ENCODE peak calls at places on chromosome 19, in nine cellular contexts. W, E, Q, T, O, N, Y, S and G are unnamed samples.

GRCh38 chr19:56304243-56304642 is 10.4 kb downstream of the ZSCAN5A start:
- DNase-seq in W (no peak), E (no peak), Q (no peak), T (no peak), O (no peak), N (no peak), Y (no peak), S (no peak), G (no peak)

GRCh38 chr19:4266253-4267000 is 12.6 kb upstream of the SHD start:
- DNase-seq in W (no peak), E (no peak), Q (no peak), T (no peak), O (no peak), N (no peak), Y (no peak), S (no peak), G (no peak)

GRCh38 chr19:56321981-56322558 is 7.4 kb upstream of the ZSCAN5A start:
- DNase-seq in W (no peak), E (no peak), Q (no peak), T (no peak), O (no peak), N (no peak), Y (no peak), S (no peak), G (no peak)

GRCh38 chr19:1455336-1456120 is 5.6 kb downstream of the APC2 start:
- DNase-seq in W (no peak), E (no peak), Q (no peak), T (peak), O (peak), N (peak), Y (no peak), S (peak), G (peak)

GRCh38 chr19:3375221-3376088 is 9.1 kb downstream of the NFIC start:
- DNase-seq in W (no peak), E (no peak), Q (peak), T (peak), O (no peak), N (no peak), Y (peak), S (peak), G (no peak)

GRCh38 chr19:34135401-34135800 is 36.9 kb upstream of the LSM14A start:
- DNase-seq in W (no peak), E (no peak), Q (no peak), T (no peak), O (no peak), N (no peak), Y (no peak), S (no peak), G (no peak)

GRCh38 chr19:5935473-5936307 is 21.6 kb downstream of the CAPS start:
- DNase-seq in W (no peak), E (no peak), Q (no peak), T (no peak), O (no peak), N (no peak), Y (no peak), S (peak), G (no peak)

GRCh38 chr19:35995655-35995993 is 636 bp downstream of the SDHAF1 start:
- DNase-seq in W (no peak), E (no peak), Q (peak), T (peak), O (peak), N (peak), Y (peak), S (peak), G (peak)

GRCh38 chr19:49758292-49758691 is 4.8 kb downstream of the TSKS start:
- DNase-seq in W (no peak), E (no peak), Q (no peak), T (peak), O (peak), N (no peak), Y (no peak), S (no peak), G (no peak)

GRCh38 chr19:43406297-43406696 is 8.4 kb upstream of the TEX101 start:
- DNase-seq in W (no peak), E (no peak), Q (no peak), T (no peak), O (no peak), N (no peak), Y (no peak), S (no peak), G (no peak)

GRCh38 chr19:14272623-14273022 is 66.7 kb upstream of the ADGRL1 start:
- DNase-seq in W (no peak), E (no peak), Q (no peak), T (no peak), O (no peak), N (no peak), Y (no peak), S (no peak), G (no peak)

GRCh38 chr19:35484637-35485036 is 5.6 kb downstream of the KRTDAP start:
- DNase-seq in W (no peak), E (no peak), Q (no peak), T (no peak), O (no peak), N (peak), Y (no peak), S (no peak), G (peak)

GRCh38 chr19:33394723-33395560 is 21.4 kb downstream of the CEBPG start:
- DNase-seq in W (no peak), E (no peak), Q (peak), T (peak), O (no peak), N (no peak), Y (no peak), S (peak), G (no peak)

GRCh38 chr19:3358919-3359849 is 7.2 kb upstream of the NFIC start:
- DNase-seq in W (no peak), E (no peak), Q (peak), T (peak), O (peak), N (peak), Y (peak), S (peak), G (peak)

GRCh38 chr19:39765091-39766076 is 13.3 kb upstream of the LEUTX start:
- DNase-seq in W (no peak), E (peak), Q (no peak), T (peak), O (peak), N (peak), Y (peak), S (peak), G (peak)

GRCh38 chr19:49567722-49568454 is 12.5 kb downstream of the NOSIP start:
- DNase-seq in W (no peak), E (no peak), Q (no peak), T (peak), O (peak), N (peak), Y (no peak), S (no peak), G (peak)

GRCh38 chr19:13401388-13401787 is 104.9 kb downstream of the CACNA1A start:
- DNase-seq in W (no peak), E (no peak), Q (no peak), T (peak), O (peak), N (peak), Y (no peak), S (no peak), G (peak)

GRCh38 chr19:23328211-23328610 is 67.1 kb downstream of the ZNF91 start:
- DNase-seq in W (no peak), E (no peak), Q (no peak), T (no peak), O (no peak), N (no peak), Y (no peak), S (no peak), G (no peak)

GRCh38 chr19:3555653-3556422 is 1.5 kb downstream of the MFSD12 start:
- DNase-seq in W (no peak), E (no peak), Q (no peak), T (no peak), O (no peak), N (no peak), Y (no peak), S (peak), G (no peak)

GRCh38 chr19:56294557-56294956 is 20.1 kb downstream of the ZSCAN5A start:
- DNase-seq in W (no peak), E (no peak), Q (no peak), T (no peak), O (peak), N (no peak), Y (no peak), S (no peak), G (no peak)

GRCh38 chr19:18650468-18651001 is 13.7 kb downstream of the KLHL26 start:
- DNase-seq in W (no peak), E (no peak), Q (peak), T (peak), O (no peak), N (no peak), Y (peak), S (no peak), G (no peak)

GRCh38 chr19:5498817-5499535 is 43.8 kb downstream of the ZNRF4 start:
- DNase-seq in W (no peak), E (no peak), Q (no peak), T (no peak), O (no peak), N (no peak), Y (no peak), S (no peak), G (no peak)

GRCh38 chr19:48629599-48630288 is 7.4 kb downstream of the DBP start:
- DNase-seq in W (peak), E (no peak), Q (peak), T (peak), O (no peak), N (peak), Y (no peak), S (peak), G (peak)

GRCh38 chr19:52269338-52270261 is at the start of gene ZNF766:
- DNase-seq in W (peak), E (peak), Q (peak), T (peak), O (peak), N (peak), Y (peak), S (peak), G (peak)

GRCh38 chr19:44988896-44989563 is 12.2 kb upstream of the RELB start:
- DNase-seq in W (no peak), E (no peak), Q (peak), T (peak), O (peak), N (peak), Y (peak), S (peak), G (peak)

GRCh38 chr19:18848860-18849661 is 17.3 kb downstream of the UPF1 start:
- DNase-seq in W (no peak), E (no peak), Q (peak), T (peak), O (no peak), N (peak), Y (peak), S (peak), G (no peak)

GRCh38 chr19:17394891-17395415 is 957 bp upstream of the CCDC194 start:
- DNase-seq in W (no peak), E (no peak), Q (peak), T (peak), O (peak), N (peak), Y (peak), S (peak), G (peak)

GRCh38 chr19:1942078-1942933 is 1.3 kb downstream of the CSNK1G2 start:
- DNase-seq in W (peak), E (peak), Q (peak), T (peak), O (peak), N (peak), Y (peak), S (peak), G (peak)

GRCh38 chr19:56144816-56145215 is 3.7 kb downstream of the ZNF444 start:
- DNase-seq in W (no peak), E (no peak), Q (no peak), T (no peak), O (no peak), N (no peak), Y (no peak), S (no peak), G (no peak)

GRCh38 chr19:57171551-57172081 is 4.3 kb upstream of the DUXA start:
- DNase-seq in W (no peak), E (no peak), Q (peak), T (peak), O (peak), N (no peak), Y (peak), S (peak), G (peak)

DNA sequence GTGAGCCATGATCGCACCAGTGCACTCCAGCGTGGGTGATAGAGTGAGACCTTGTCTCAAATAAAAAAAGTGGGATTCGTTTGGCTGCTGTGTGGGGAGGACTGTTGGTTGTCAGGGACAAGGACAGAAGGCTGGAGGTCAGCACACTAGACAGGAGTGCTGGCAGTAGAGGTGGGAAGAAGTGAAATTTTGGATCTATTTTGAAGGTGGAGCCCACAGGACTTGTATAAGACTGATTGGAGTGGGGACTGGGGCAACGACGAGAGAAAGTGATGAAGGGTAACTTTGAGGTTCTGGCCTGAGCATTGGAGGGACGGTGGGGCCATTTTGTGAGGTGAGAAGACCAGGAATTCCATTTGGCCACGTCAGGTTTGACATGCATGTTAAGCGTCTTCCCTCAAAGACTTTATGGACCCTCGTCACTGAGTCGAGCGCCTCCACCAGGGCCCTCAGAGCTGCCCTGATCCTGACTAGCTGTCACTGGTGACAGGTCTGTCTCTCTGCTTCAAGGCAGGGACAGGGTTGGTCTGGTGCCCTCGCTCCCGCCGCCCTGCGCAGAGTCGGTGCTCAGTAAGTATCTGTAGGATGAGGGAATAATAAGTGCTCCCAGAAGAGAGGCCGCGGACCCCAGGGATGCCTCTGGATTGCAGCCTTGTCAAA is 673 bp downstream of the CTU1 start:
- DNase-seq in W (no peak), E (no peak), Q (no peak), T (peak), O (peak), N (peak), Y (no peak), S (no peak), G (peak)
- TF ChIP-seq CTCF in W (no peak), E (peak), Q (no peak), T (no peak), O (peak), N (peak), Y (no peak), S (peak), G (no peak)

GRCh38 chr19:53892981-53893325 is 11.0 kb downstream of the PRKCG start:
- DNase-seq in W (no peak), E (no peak), Q (no peak), T (no peak), O (no peak), N (no peak), Y (no peak), S (peak), G (no peak)
- TF ChIP-seq CTCF in W (no peak), E (no peak), Q (no peak), T (no peak), O (no peak), N (no peak), Y (no peak), S (no peak), G (no peak)

GRCh38 chr19:42214810-42215209 is 2.7 kb downstream of the DEDD2 start:
- DNase-seq in W (no peak), E (no peak), Q (no peak), T (no peak), O (no peak), N (no peak), Y (no peak), S (no peak), G (no peak)

GRCh38 chr19:42216653-42217521 is 590 bp downstream of the DEDD2 start:
- DNase-seq in W (no peak), E (no peak), Q (peak), T (peak), O (peak), N (peak), Y (peak), S (peak), G (peak)

GRCh38 chr19:42220751-42221097 is 612 bp downstream of the ZNF526 start:
- DNase-seq in W (no peak), E (no peak), Q (no peak), T (no peak), O (no peak), N (no peak), Y (no peak), S (no peak), G (no peak)

GRCh38 chr19:42219812-42220750 is at the start of gene ZNF526:
- DNase-seq in W (peak), E (peak), Q (peak), T (peak), O (peak), N (peak), Y (peak), S (peak), G (peak)

GRCh38 chr19:42217522-42218442 is at the start of gene DEDD2:
- DNase-seq in W (peak), E (peak), Q (peak), T (peak), O (peak), N (peak), Y (peak), S (peak), G (peak)
- TF ChIP-seq CTCF in W (no peak), E (no peak), Q (no peak), T (no peak), O (no peak), N (no peak), Y (no peak), S (no peak), G (no peak)

GRCh38 chr19:7545295-7545694 is 9.8 kb downstream of the PNPLA6 start:
- DNase-seq in W (no peak), E (no peak), Q (no peak), T (no peak), O (no peak), N (no peak), Y (no peak), S (no peak), G (no peak)

GRCh38 chr19:7544626-7545025 is 9.1 kb downstream of the PNPLA6 start:
- DNase-seq in W (no peak), E (no peak), Q (no peak), T (no peak), O (no peak), N (no peak), Y (no peak), S (no peak), G (peak)

GRCh38 chr19:7545904-7546303 is 10.4 kb downstream of the PNPLA6 start:
- DNase-seq in W (no peak), E (no peak), Q (no peak), T (no peak), O (no peak), N (no peak), Y (no peak), S (no peak), G (peak)

GRCh38 chr19:7549749-7550148 is 14.2 kb downstream of the PNPLA6 start:
- DNase-seq in W (no peak), E (no peak), Q (no peak), T (no peak), O (no peak), N (no peak), Y (no peak), S (peak), G (no peak)

DNA sequence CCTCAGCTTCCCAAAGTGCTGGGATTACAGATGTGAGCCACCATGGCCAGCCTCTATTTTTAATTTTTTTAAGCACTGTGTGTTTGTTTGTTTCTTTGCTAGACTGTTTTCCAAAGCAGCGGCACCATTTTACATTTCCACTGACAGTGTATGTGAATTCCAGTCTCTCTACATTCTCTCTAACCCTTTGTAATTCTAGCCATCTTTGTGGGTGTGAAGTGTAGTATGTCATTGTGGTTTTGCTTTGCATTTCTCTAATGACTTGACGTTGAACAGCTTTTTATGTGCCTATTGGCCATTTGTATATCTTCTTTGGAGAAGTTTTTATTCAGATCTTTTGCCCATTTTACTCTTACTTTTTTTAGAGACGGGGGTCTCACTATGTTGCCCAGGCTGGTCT is 11.6 kb downstream of the PNPLA6 start:
- DNase-seq in W (no peak), E (no peak), Q (no peak), T (no peak), O (no peak), N (no peak), Y (no peak), S (no peak), G (no peak)
- TF ChIP-seq CTCF in W (no peak), E (no peak), Q (no peak), T (no peak), O (no peak), N (no peak), Y (no peak), S (no peak), G (no peak)